ENCODE peak calls at places on chromosomes 16 and 17, in seven cellular contexts. M is suprapubic skin, R is endodermal cell, G is colonic mucosa, N is A549, D is heart right ventricle, O is heart left ventricle. S is an unnamed sample.
A peak's percentile ranks its signal among the peaks of the same experiment; 100 is the strongest.

GRCh38 chr17:69609495-69610315 is 195.2 kb downstream of the MAP2K6 start:
- DNase-seq in M (no peak), R (peak; percentile 74), G (peak; percentile 19), N (no peak), D (no peak), O (no peak), S (no peak)

GRCh38 chr17:14124854-14125253 is 55.5 kb downstream of the COX10 start:
- DNase-seq in M (no peak), R (no peak), G (no peak), N (no peak), D (no peak), O (no peak), S (no peak)

GRCh38 chr16:77424841-77425604 is 9.8 kb downstream of the ADAMTS18 start:
- DNase-seq in M (no peak), R (no peak), G (no peak), N (no peak), D (no peak), O (no peak), S (no peak)

GRCh38 chr17:73103661-73104335 is 11.3 kb upstream of the SLC39A11 start:
- DNase-seq in M (no peak), R (peak; percentile 67), G (no peak), N (no peak), D (no peak), O (no peak), S (no peak)

GRCh38 chr17:75546181-75546580 is 20.7 kb downstream of the LLGL2 start:
- DNase-seq in M (no peak), R (no peak), G (no peak), N (no peak), D (no peak), O (no peak), S (no peak)

GRCh38 chr17:46805771-46806170 is 12.7 kb downstream of the WNT3 start:
- DNase-seq in M (no peak), R (no peak), G (no peak), N (no peak), D (no peak), O (no peak), S (no peak)

GRCh38 chr17:3770471-3770870 is 30.5 kb downstream of the ITGAE start:
- DNase-seq in M (no peak), R (peak; percentile 58), G (no peak), N (no peak), D (no peak), O (no peak), S (no peak)

GRCh38 chr17:27983853-27984252 is 58.6 kb upstream of the NLK start:
- DNase-seq in M (no peak), R (no peak), G (no peak), N (no peak), D (no peak), O (no peak), S (no peak)

GRCh38 chr17:35167666-35168065 is 20.0 kb downstream of the UNC45B start:
- DNase-seq in M (no peak), R (no peak), G (no peak), N (no peak), D (no peak), O (no peak), S (no peak)

GRCh38 chr16:85349413-85350145 is 237.3 kb upstream of the CIBAR2 start:
- DNase-seq in M (no peak), R (no peak), G (no peak), N (no peak), D (no peak), O (peak; percentile 37), S (no peak)

GRCh38 chr17:28744104-28744801 is 442 bp downstream of the TRAF4 start:
- DNase-seq in M (no peak), R (peak; percentile 95), G (peak; percentile 76), N (peak; percentile 58), D (no peak), O (no peak), S (no peak)

GRCh38 chr16:27823438-27823820 is 240.1 kb downstream of the GSG1L start:
- DNase-seq in M (peak; percentile 18), R (peak; percentile 33), G (no peak), N (no peak), D (no peak), O (no peak), S (no peak)

GRCh38 chr16:49504023-49504364 is 130.4 kb downstream of the C16orf78 start:
- DNase-seq in M (no peak), R (no peak), G (no peak), N (no peak), D (no peak), O (no peak), S (no peak)

GRCh38 chr17:36728030-36728991 is 126.9 kb downstream of the MRM1 start:
- DNase-seq in M (no peak), R (peak; percentile 75), G (no peak), N (no peak), D (no peak), O (no peak), S (no peak)

GRCh38 chr16:4293822-4294457 is 21.1 kb upstream of the TFAP4 start:
- DNase-seq in M (no peak), R (peak; percentile 93), G (no peak), N (peak; percentile 50), D (peak; percentile 52), O (peak; percentile 68), S (no peak)

GRCh38 chr16:89297156-89297869 is 79.8 kb downstream of the ZNF778 start:
- DNase-seq in M (no peak), R (no peak), G (no peak), N (no peak), D (no peak), O (no peak), S (no peak)
- H3K27ac ChIP-seq in M (no peak overlapping the region), R (peak overlapping the region; percentile 65), G (no peak overlapping the region), N (peak overlapping the region; percentile 40), D (no peak overlapping the region), O (no peak overlapping the region), S (no peak overlapping the region)

GRCh38 chr17:81920612-81921530 is 2.9 kb upstream of the SIRT7 start:
- DNase-seq in M (no peak), R (no peak), G (no peak), N (no peak), D (no peak), O (no peak), S (no peak)

GRCh38 chr17:81921996-81922565 is 4.1 kb upstream of the SIRT7 start:
- DNase-seq in M (no peak), R (no peak), G (no peak), N (no peak), D (no peak), O (no peak), S (no peak)

GRCh38 chr17:81917565-81918332 is at the start of gene SIRT7:
- DNase-seq in M (no peak), R (peak; percentile 98), G (peak; percentile 79), N (peak; percentile 97), D (peak; percentile 65), O (peak; percentile 92), S (no peak)

GRCh38 chr17:81921531-81921862 is 3.5 kb upstream of the SIRT7 start:
- DNase-seq in M (no peak), R (no peak), G (no peak), N (no peak), D (no peak), O (no peak), S (no peak)

DNA sequence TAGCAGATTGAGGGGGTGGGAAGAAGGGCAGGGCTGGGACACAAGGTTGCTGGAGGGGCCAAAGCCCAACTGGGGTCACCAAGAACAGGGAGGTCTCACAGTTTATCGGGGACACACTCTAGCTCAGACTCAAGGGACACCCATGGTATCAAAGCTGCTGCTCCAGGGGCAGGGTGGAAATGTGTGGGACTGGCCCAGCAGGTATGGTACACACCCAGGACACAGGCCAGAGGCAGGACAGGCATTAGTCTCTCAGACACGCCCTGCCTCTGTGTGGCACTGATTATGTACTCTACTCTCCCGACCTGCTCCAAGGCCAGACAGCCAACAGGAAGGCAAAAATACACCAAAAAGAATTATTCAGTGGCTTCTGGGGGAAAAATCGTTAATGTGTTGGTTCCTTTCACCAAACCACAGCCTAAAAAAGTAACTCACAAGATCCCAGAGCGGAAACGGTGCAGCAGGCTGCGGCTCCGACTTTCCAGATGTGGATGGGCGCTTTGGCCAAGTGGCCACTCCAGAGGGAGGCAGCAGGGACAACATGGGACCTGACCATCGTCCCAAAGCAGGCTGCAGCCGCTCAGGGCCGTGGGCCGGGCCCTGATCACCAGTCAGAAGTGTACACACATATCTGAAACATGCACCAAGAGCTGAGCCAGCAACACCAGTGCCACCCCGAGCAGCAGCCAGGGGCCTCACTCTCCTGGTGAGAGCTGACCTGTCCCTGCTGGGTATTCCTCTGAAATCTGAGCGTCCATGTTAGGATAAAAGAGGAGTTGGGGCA is 978 bp upstream of the SIRT7 start:
- DNase-seq in M (no peak), R (no peak), G (peak; percentile 84), N (no peak), D (no peak), O (no peak), S (no peak)
- H3K4me1 ChIP-seq in M (peaks cover 65% of the 10 kb centered on the region), R (peaks cover 8% of the 10 kb centered on the region), G (peaks cover 25% of the 10 kb centered on the region), N (peaks cover 65% of the 10 kb centered on the region), D (peaks cover 35% of the 10 kb centered on the region), O (peaks cover 49% of the 10 kb centered on the region), S (peaks cover 32% of the 10 kb centered on the region)

DNA sequence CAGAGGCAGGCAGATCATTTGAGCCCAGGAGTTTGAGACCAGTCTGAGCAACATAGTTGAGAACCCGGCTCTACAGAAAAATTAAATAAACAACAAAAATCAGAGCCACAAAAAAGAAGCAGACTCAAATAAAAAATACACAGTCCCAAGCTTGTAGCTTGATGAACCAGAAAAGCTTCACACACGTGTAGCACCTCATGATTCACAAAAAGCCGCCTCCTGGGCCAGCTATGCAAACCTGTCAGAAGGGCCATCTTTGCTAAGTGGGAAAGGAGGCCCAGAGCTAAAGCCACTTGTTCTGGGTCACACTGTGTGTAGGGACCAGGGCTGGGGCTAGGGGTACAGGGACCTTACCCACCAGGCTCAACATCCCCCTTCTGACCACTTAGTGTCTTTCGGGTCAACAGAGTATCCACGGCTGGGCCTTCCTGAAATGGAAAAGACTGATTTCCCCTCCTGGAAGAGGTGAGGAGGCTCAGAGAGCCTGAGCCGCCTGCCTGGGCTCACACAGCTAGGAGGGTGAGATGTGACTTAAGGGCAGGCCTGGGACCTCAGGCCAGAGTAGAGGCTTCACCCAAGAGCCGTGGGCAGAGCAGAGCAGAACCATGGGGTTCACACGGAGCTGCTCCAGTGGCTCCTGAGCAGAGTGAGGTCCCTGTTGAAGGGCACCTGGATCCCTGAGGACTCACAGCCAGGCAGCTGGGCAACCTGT is 269.6 kb downstream of the PARN start:
- DNase-seq in M (no peak), R (no peak), G (no peak), N (no peak), D (no peak), O (no peak), S (no peak)
- H3K9me3 ChIP-seq in M (no peaks in the 10 kb centered on the region), R (no peaks in the 10 kb centered on the region), G (no peaks in the 10 kb centered on the region), N (no peaks in the 10 kb centered on the region), D (no peaks in the 10 kb centered on the region), O (no peaks in the 10 kb centered on the region), S (no peaks in the 10 kb centered on the region)

DNA sequence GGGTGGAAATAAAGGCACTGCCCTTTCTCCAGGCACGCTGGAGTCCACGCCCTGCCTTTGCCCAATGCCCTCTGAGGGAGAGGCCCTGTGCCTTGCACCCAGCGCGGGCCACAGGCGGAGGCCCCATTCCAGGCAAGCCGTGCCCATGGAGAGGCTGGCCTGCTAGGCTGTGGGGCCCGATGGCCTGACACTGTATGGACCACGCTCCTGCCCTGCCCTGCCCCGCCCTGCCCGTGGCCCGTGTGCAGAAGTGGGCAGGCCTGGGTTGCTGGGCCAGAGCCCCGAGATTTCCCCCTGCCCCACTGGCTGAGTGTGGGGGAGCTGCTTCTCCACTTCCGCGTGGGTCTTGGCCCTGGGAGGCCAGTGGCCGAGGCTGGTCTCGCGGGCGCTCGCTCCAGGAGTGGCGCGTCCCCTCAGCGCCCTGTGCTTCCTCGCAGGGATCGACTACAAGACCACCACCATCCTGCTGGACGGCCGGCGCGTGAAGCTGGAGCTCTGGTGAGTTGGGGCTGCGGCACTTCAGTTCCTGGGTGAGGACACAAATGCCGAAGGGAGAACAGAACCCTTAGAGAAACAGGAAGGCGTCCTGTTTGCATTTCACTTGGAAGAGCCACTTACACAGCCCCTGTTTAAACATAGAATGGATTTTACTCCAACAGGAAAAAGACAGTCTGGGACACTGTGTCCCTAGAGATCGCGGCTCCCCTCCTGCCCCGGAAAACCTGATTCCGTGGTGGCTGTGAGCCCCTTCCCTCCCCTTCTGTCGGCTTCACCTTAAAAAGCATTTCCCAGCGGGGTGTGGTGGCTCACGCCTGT is 13.8 kb upstream of the WFIKKN1 start:
- DNase-seq in M (no peak), R (no peak), G (no peak), N (no peak), D (no peak), O (no peak), S (no peak)
- H3K27ac ChIP-seq in M (no peak overlapping the region), R (no peak overlapping the region), G (no peak overlapping the region), N (no peak overlapping the region), D (no peak overlapping the region), O (no peak overlapping the region), S (no peak overlapping the region)

S was measured in thoracic aorta.